ENCODE peak calls at places on chromosomes 3 and 15, in eight cellular contexts. I is NCI-H1930; F is fibroblast of mammary gland; P is HFFc6; N is Kasumi-1; A is stimulated activated CD4-positive, alpha-beta T cell treated with anti-CD3 and anti-CD28 coated beads, Interleukin-15, amount 100 ng/mL, for 1 hour; V is AG10803; R is activated gamma-delta T cell treated with Interleukin-2 at 50 U/mL for 16 hours. E is an unnamed sample.

GRCh38 chr3:75294124-75294523 is 370.0 kb upstream of the FRG2C start:
- DNase-seq in F (peak), A (no peak), V (peak), P (peak), R (no peak), N (no peak), I (no peak), E (no peak)

GRCh38 chr3:161139686-161140085 is 34.5 kb upstream of the B3GALNT1 start:
- DNase-seq in P (no peak), I (no peak), A (no peak), R (no peak), F (no peak), N (no peak), V (no peak), E (no peak)

GRCh38 chr3:37853691-37854413 is 7.8 kb upstream of the CTDSPL start:
- DNase-seq in F (no peak), R (no peak), I (no peak), V (no peak), P (no peak), N (no peak), A (no peak), E (no peak)

GRCh38 chr15:81184188-81184587 is 12.5 kb upstream of the IL16 start:
- DNase-seq in I (no peak), R (no peak), P (no peak), N (no peak), A (no peak), V (peak), F (peak), E (no peak)

GRCh38 chr15:90691982-90692773 is 25.0 kb upstream of the BLM start:
- DNase-seq in A (no peak), F (no peak), V (no peak), N (no peak), P (no peak), R (no peak), I (no peak), E (no peak)

GRCh38 chr3:45915518-45916231 is 27.6 kb upstream of the CXCR6 start:
- DNase-seq in P (peak), V (peak), A (peak), I (no peak), N (no peak), F (peak), R (peak), E (peak)

GRCh38 chr15:39154776-39155175 is 426.1 kb upstream of the THBS1 start:
- DNase-seq in N (no peak), P (no peak), I (no peak), R (no peak), F (no peak), A (no peak), V (peak), E (no peak)

GRCh38 chr15:47565986-47566385 is 151.3 kb upstream of the SEMA6D start:
- DNase-seq in N (no peak), R (no peak), I (no peak), F (no peak), P (no peak), V (no peak), A (no peak), E (no peak)

GRCh38 chr15:46091860-46092450 is 457.1 kb downstream of the SQOR start:
- DNase-seq in N (peak), A (no peak), F (peak), V (peak), P (peak), I (no peak), R (no peak), E (no peak)

GRCh38 chr3:114380233-114380645 is 86.4 kb downstream of the TIGIT start:
- DNase-seq in N (no peak), F (peak), R (no peak), P (peak), A (no peak), V (peak), I (no peak), E (peak)

GRCh38 chr15:70528270-70528706 is 235.1 kb downstream of the UACA start:
- DNase-seq in P (no peak), I (no peak), F (no peak), V (no peak), N (peak), R (peak), A (peak), E (peak)

GRCh38 chr3:45499529-45499928 is 95.0 kb upstream of the LIMD1 start:
- DNase-seq in R (no peak), I (no peak), N (peak), F (peak), A (no peak), V (peak), P (peak), E (no peak)

GRCh38 chr3:185270262-185270955 is 16.6 kb upstream of the EHHADH start:
- DNase-seq in V (peak), P (peak), F (peak), A (no peak), N (peak), I (peak), R (no peak), E (no peak)

GRCh38 chr3:157914882-157915281 is 191.3 kb downstream of the SHOX2 start:
- DNase-seq in F (peak), P (no peak), V (peak), I (no peak), R (no peak), A (no peak), N (no peak), E (no peak)

GRCh38 chr3:73226026-73226425 is 164.6 kb downstream of the EBLN2 start:
- DNase-seq in A (no peak), P (no peak), R (no peak), I (no peak), F (no peak), V (peak), N (no peak), E (no peak)

E was measured in non-pigmented ciliary epithelial cell.